ENCODE peak calls at places on chromosomes 5 and 9, in five cellular contexts. One of them, this sample, is unnamed.

GRCh38 chr9:127277099-127277498 is 12.5 kb downstream of the GARNL3 start:
- DNase-seq in SK-N-SH: no peak
- DNase-seq in choroid plexus epithelial cell: no peak
- DNase-seq in activated T-helper 1 cell treated with anti-CD3 and anti-CD28 coated beads, Interleukin-2, amount 50 U/mL, for 16 hours: no peak
- DNase-seq in cardiac muscle cell: no peak
- DNase-seq in this sample: no peak

GRCh38 chr5:89857790-89858189 is 551.8 kb downstream of the CETN3 start:
- DNase-seq in SK-N-SH: no peak
- DNase-seq in cardiac muscle cell: no peak
- DNase-seq in choroid plexus epithelial cell: no peak
- DNase-seq in activated T-helper 1 cell treated with anti-CD3 and anti-CD28 coated beads, Interleukin-2, amount 50 U/mL, for 16 hours: no peak
- DNase-seq in this sample: no peak

GRCh38 chr9:37027582-37028424 is 6.3 kb downstream of the PAX5 start:
- DNase-seq in cardiac muscle cell: peak
- DNase-seq in activated T-helper 1 cell treated with anti-CD3 and anti-CD28 coated beads, Interleukin-2, amount 50 U/mL, for 16 hours: peak
- DNase-seq in choroid plexus epithelial cell: peak
- DNase-seq in SK-N-SH: peak
- DNase-seq in this sample: peak

GRCh38 chr9:111657051-111657450 is 4.4 kb upstream of the GNG10 start:
- DNase-seq in choroid plexus epithelial cell: no peak
- DNase-seq in cardiac muscle cell: no peak
- DNase-seq in activated T-helper 1 cell treated with anti-CD3 and anti-CD28 coated beads, Interleukin-2, amount 50 U/mL, for 16 hours: no peak
- DNase-seq in SK-N-SH: no peak
- DNase-seq in this sample: no peak

GRCh38 chr9:93059097-93059959 is 827 bp downstream of the SUSD3 start:
- DNase-seq in cardiac muscle cell: no peak
- DNase-seq in activated T-helper 1 cell treated with anti-CD3 and anti-CD28 coated beads, Interleukin-2, amount 50 U/mL, for 16 hours: no peak
- DNase-seq in SK-N-SH: no peak
- DNase-seq in choroid plexus epithelial cell: no peak
- DNase-seq in this sample: no peak

GRCh38 chr9:124282442-124283231 is 24.9 kb downstream of the NEK6 start:
- DNase-seq in activated T-helper 1 cell treated with anti-CD3 and anti-CD28 coated beads, Interleukin-2, amount 50 U/mL, for 16 hours: no peak
- DNase-seq in choroid plexus epithelial cell: peak
- DNase-seq in SK-N-SH: no peak
- DNase-seq in cardiac muscle cell: no peak
- DNase-seq in this sample: no peak

GRCh38 chr9:108443741-108444140 is 412.0 kb downstream of the ACTL7B start:
- DNase-seq in SK-N-SH: no peak
- DNase-seq in cardiac muscle cell: no peak
- DNase-seq in activated T-helper 1 cell treated with anti-CD3 and anti-CD28 coated beads, Interleukin-2, amount 50 U/mL, for 16 hours: no peak
- DNase-seq in choroid plexus epithelial cell: peak
- DNase-seq in this sample: no peak

GRCh38 chr5:73709536-73710129 is 83.6 kb downstream of the ARHGEF28 start:
- DNase-seq in activated T-helper 1 cell treated with anti-CD3 and anti-CD28 coated beads, Interleukin-2, amount 50 U/mL, for 16 hours: no peak
- DNase-seq in choroid plexus epithelial cell: peak
- DNase-seq in cardiac muscle cell: no peak
- DNase-seq in SK-N-SH: no peak
- DNase-seq in this sample: no peak

GRCh38 chr5:109529520-109529919 is 119.7 kb upstream of the PJA2 start:
- DNase-seq in choroid plexus epithelial cell: peak
- DNase-seq in SK-N-SH: no peak
- DNase-seq in cardiac muscle cell: no peak
- DNase-seq in activated T-helper 1 cell treated with anti-CD3 and anti-CD28 coated beads, Interleukin-2, amount 50 U/mL, for 16 hours: no peak
- DNase-seq in this sample: no peak

GRCh38 chr9:83234541-83234940 is 171.6 kb upstream of the RASEF start:
- DNase-seq in cardiac muscle cell: no peak
- DNase-seq in activated T-helper 1 cell treated with anti-CD3 and anti-CD28 coated beads, Interleukin-2, amount 50 U/mL, for 16 hours: no peak
- DNase-seq in choroid plexus epithelial cell: no peak
- DNase-seq in SK-N-SH: no peak
- DNase-seq in this sample: no peak

GRCh38 chr5:146068136-146068717 is 37.1 kb downstream of the PLAC8L1 start:
- DNase-seq in choroid plexus epithelial cell: no peak
- DNase-seq in activated T-helper 1 cell treated with anti-CD3 and anti-CD28 coated beads, Interleukin-2, amount 50 U/mL, for 16 hours: no peak
- DNase-seq in cardiac muscle cell: no peak
- DNase-seq in SK-N-SH: no peak
- DNase-seq in this sample: no peak

GRCh38 chr5:20683241-20683940 is 695.4 kb upstream of the CDH18 start:
- DNase-seq in cardiac muscle cell: no peak
- DNase-seq in SK-N-SH: no peak
- DNase-seq in choroid plexus epithelial cell: no peak
- DNase-seq in activated T-helper 1 cell treated with anti-CD3 and anti-CD28 coated beads, Interleukin-2, amount 50 U/mL, for 16 hours: no peak
- DNase-seq in this sample: no peak

GRCh38 chr5:139105621-139106071 is 92.5 kb downstream of the SIL1 start:
- DNase-seq in choroid plexus epithelial cell: no peak
- DNase-seq in activated T-helper 1 cell treated with anti-CD3 and anti-CD28 coated beads, Interleukin-2, amount 50 U/mL, for 16 hours: no peak
- DNase-seq in SK-N-SH: peak
- DNase-seq in cardiac muscle cell: peak
- DNase-seq in this sample: peak

GRCh38 chr9:92738661-92739081 is 26.0 kb downstream of the BICD2 start:
- DNase-seq in choroid plexus epithelial cell: no peak
- DNase-seq in cardiac muscle cell: no peak
- DNase-seq in activated T-helper 1 cell treated with anti-CD3 and anti-CD28 coated beads, Interleukin-2, amount 50 U/mL, for 16 hours: no peak
- DNase-seq in SK-N-SH: no peak
- DNase-seq in this sample: no peak

GRCh38 chr9:124286292-124286931 is 28.7 kb downstream of the NEK6 start:
- DNase-seq in activated T-helper 1 cell treated with anti-CD3 and anti-CD28 coated beads, Interleukin-2, amount 50 U/mL, for 16 hours: peak
- DNase-seq in cardiac muscle cell: no peak
- DNase-seq in choroid plexus epithelial cell: peak
- DNase-seq in SK-N-SH: no peak
- DNase-seq in this sample: no peak

GRCh38 chr5:113084402-113085083 is 107.9 kb downstream of the DCP2 start:
- DNase-seq in choroid plexus epithelial cell: no peak
- DNase-seq in activated T-helper 1 cell treated with anti-CD3 and anti-CD28 coated beads, Interleukin-2, amount 50 U/mL, for 16 hours: no peak
- DNase-seq in SK-N-SH: peak
- DNase-seq in cardiac muscle cell: peak
- DNase-seq in this sample: peak

GRCh38 chr9:110842169-110842568 is 173.6 kb downstream of the MUSK start:
- DNase-seq in cardiac muscle cell: no peak
- DNase-seq in activated T-helper 1 cell treated with anti-CD3 and anti-CD28 coated beads, Interleukin-2, amount 50 U/mL, for 16 hours: no peak
- DNase-seq in choroid plexus epithelial cell: no peak
- DNase-seq in SK-N-SH: no peak
- DNase-seq in this sample: no peak

GRCh38 chr5:129461816-129462396 is 1.8 kb downstream of the ADAMTS19 start:
- DNase-seq in activated T-helper 1 cell treated with anti-CD3 and anti-CD28 coated beads, Interleukin-2, amount 50 U/mL, for 16 hours: no peak
- DNase-seq in SK-N-SH: no peak
- DNase-seq in cardiac muscle cell: no peak
- DNase-seq in choroid plexus epithelial cell: no peak
- DNase-seq in this sample: no peak

GRCh38 chr5:154712518-154713437 is 42.4 kb upstream of the LARP1 start:
- DNase-seq in choroid plexus epithelial cell: no peak
- DNase-seq in cardiac muscle cell: no peak
- DNase-seq in SK-N-SH: no peak
- DNase-seq in activated T-helper 1 cell treated with anti-CD3 and anti-CD28 coated beads, Interleukin-2, amount 50 U/mL, for 16 hours: no peak
- DNase-seq in this sample: no peak